ENCODE peak calls at places on chromosomes 11 and 22, in six cellular contexts. One of them, this sample, is unnamed.

GRCh38 chr11:45773271-45774022 is 31.5 kb upstream of the SLC35C1 start:
- DNase-seq in cardiac muscle cell: no peak
- DNase-seq in C1 segment of cervical spinal cord: no peak
- DNase-seq in GM12865: no peak
- DNase-seq in aorta: no peak
- DNase-seq in HTR-8/SVneo: no peak
- DNase-seq in this sample: no peak

GRCh38 chr11:86456075-86456939 is 81.6 kb downstream of the CCDC81 start:
- DNase-seq in cardiac muscle cell: peak
- DNase-seq in C1 segment of cervical spinal cord: peak
- DNase-seq in GM12865: peak
- DNase-seq in aorta: peak
- DNase-seq in HTR-8/SVneo: peak
- DNase-seq in this sample: peak

GRCh38 chr11:72641900-72642814 is 32.1 kb downstream of the PDE2A start:
- DNase-seq in cardiac muscle cell: peak
- DNase-seq in C1 segment of cervical spinal cord: no peak
- DNase-seq in GM12865: no peak
- DNase-seq in aorta: peak
- DNase-seq in HTR-8/SVneo: peak
- DNase-seq in this sample: no peak

GRCh38 chr22:48153726-48154125 is 1391.3 kb downstream of the TBC1D22A start:
- DNase-seq in cardiac muscle cell: no peak
- DNase-seq in C1 segment of cervical spinal cord: no peak
- DNase-seq in GM12865: no peak
- DNase-seq in aorta: peak
- DNase-seq in HTR-8/SVneo: no peak
- DNase-seq in this sample: no peak

GRCh38 chr11:46679252-46680163 is 20.9 kb downstream of the ARHGAP1 start:
- DNase-seq in cardiac muscle cell: no peak
- DNase-seq in C1 segment of cervical spinal cord: no peak
- DNase-seq in GM12865: no peak
- DNase-seq in aorta: no peak
- DNase-seq in HTR-8/SVneo: no peak
- DNase-seq in this sample: no peak

GRCh38 chr11:69364901-69365300 is 70.9 kb downstream of the MYEOV start:
- DNase-seq in cardiac muscle cell: no peak
- DNase-seq in C1 segment of cervical spinal cord: no peak
- DNase-seq in GM12865: no peak
- DNase-seq in aorta: no peak
- DNase-seq in HTR-8/SVneo: no peak
- DNase-seq in this sample: no peak

GRCh38 chr11:2655834-2656622 is 43.8 kb downstream of the KCNQ1OT1 start:
- DNase-seq in cardiac muscle cell: no peak
- DNase-seq in C1 segment of cervical spinal cord: no peak
- DNase-seq in GM12865: no peak
- DNase-seq in aorta: no peak
- DNase-seq in HTR-8/SVneo: peak
- DNase-seq in this sample: no peak

GRCh38 chr11:16967347-16967662 is 46.9 kb downstream of the PLEKHA7 start:
- DNase-seq in cardiac muscle cell: no peak
- DNase-seq in C1 segment of cervical spinal cord: no peak
- DNase-seq in GM12865: no peak
- DNase-seq in aorta: no peak
- DNase-seq in HTR-8/SVneo: no peak
- DNase-seq in this sample: no peak

GRCh38 chr11:73121692-73122091 is 20.4 kb downstream of the FCHSD2 start:
- DNase-seq in cardiac muscle cell: no peak
- DNase-seq in C1 segment of cervical spinal cord: no peak
- DNase-seq in GM12865: no peak
- DNase-seq in aorta: no peak
- DNase-seq in HTR-8/SVneo: no peak
- DNase-seq in this sample: no peak

GRCh38 chr11:130122141-130122575 is 37.4 kb upstream of the ST14 start:
- DNase-seq in cardiac muscle cell: no peak
- DNase-seq in C1 segment of cervical spinal cord: no peak
- DNase-seq in GM12865: peak
- DNase-seq in aorta: no peak
- DNase-seq in HTR-8/SVneo: no peak
- DNase-seq in this sample: no peak

GRCh38 chr11:10397226-10397987 is 57.7 kb upstream of the AMPD3 start:
- DNase-seq in cardiac muscle cell: no peak
- DNase-seq in C1 segment of cervical spinal cord: no peak
- DNase-seq in GM12865: no peak
- DNase-seq in aorta: no peak
- DNase-seq in HTR-8/SVneo: no peak
- DNase-seq in this sample: peak

GRCh38 chr11:27362749-27363575 is at the start of gene CCDC34:
- DNase-seq in cardiac muscle cell: peak
- DNase-seq in C1 segment of cervical spinal cord: peak
- DNase-seq in GM12865: peak
- DNase-seq in aorta: peak
- DNase-seq in HTR-8/SVneo: peak
- DNase-seq in this sample: peak

GRCh38 chr11:46489668-46490560 is 98.3 kb upstream of the CHRM4 start:
- DNase-seq in cardiac muscle cell: peak
- DNase-seq in C1 segment of cervical spinal cord: no peak
- DNase-seq in GM12865: peak
- DNase-seq in aorta: no peak
- DNase-seq in HTR-8/SVneo: peak
- DNase-seq in this sample: peak

GRCh38 chr22:41777749-41778395 is 22.6 kb upstream of the CCDC134 start:
- DNase-seq in cardiac muscle cell: no peak
- DNase-seq in C1 segment of cervical spinal cord: no peak
- DNase-seq in GM12865: no peak
- DNase-seq in aorta: peak
- DNase-seq in HTR-8/SVneo: no peak
- DNase-seq in this sample: no peak

GRCh38 chr22:25658641-25659040 is 83.3 kb upstream of the MYO18B start:
- DNase-seq in cardiac muscle cell: no peak
- DNase-seq in C1 segment of cervical spinal cord: no peak
- DNase-seq in GM12865: no peak
- DNase-seq in aorta: no peak
- DNase-seq in HTR-8/SVneo: no peak
- DNase-seq in this sample: no peak

GRCh38 chr22:36136988-36137387 is 23.6 kb downstream of the APOL3 start:
- DNase-seq in cardiac muscle cell: no peak
- DNase-seq in C1 segment of cervical spinal cord: no peak
- DNase-seq in GM12865: no peak
- DNase-seq in aorta: no peak
- DNase-seq in HTR-8/SVneo: no peak
- DNase-seq in this sample: no peak

GRCh38 chr11:59787816-59788215 is 22.8 kb downstream of the MRPL16 start:
- DNase-seq in cardiac muscle cell: peak
- DNase-seq in C1 segment of cervical spinal cord: no peak
- DNase-seq in GM12865: no peak
- DNase-seq in aorta: no peak
- DNase-seq in HTR-8/SVneo: peak
- DNase-seq in this sample: no peak

GRCh38 chr22:30398685-30399680 is 2.2 kb downstream of the SEC14L2 start:
- DNase-seq in cardiac muscle cell: no peak
- DNase-seq in C1 segment of cervical spinal cord: no peak
- DNase-seq in GM12865: no peak
- DNase-seq in aorta: no peak
- DNase-seq in HTR-8/SVneo: no peak
- DNase-seq in this sample: no peak

GRCh38 chr11:65958306-65958705 is 3.2 kb upstream of the SART1 start:
- DNase-seq in cardiac muscle cell: no peak
- DNase-seq in C1 segment of cervical spinal cord: no peak
- DNase-seq in GM12865: no peak
- DNase-seq in aorta: no peak
- DNase-seq in HTR-8/SVneo: no peak
- DNase-seq in this sample: no peak

This sample was measured in RKO.